ENCODE peak calls at places on chromosomes 4 and X, in eight cellular contexts. O, E, T, S, U, M, Z and V are unnamed samples. For H3K4me1, the result is how much of the 10 kb centered on the place peaks cover.

GRCh38 chr4:42489095-42489494 is 91.8 kb downstream of the SHISA3 start:
- DNase-seq in T (no peak), Z (no peak), U (no peak), E (no peak), O (no peak), S (no peak), M (no peak), V (no peak)

GRCh38 chr4:4696521-4696920 is 154.7 kb upstream of the STX18 start:
- DNase-seq in E (no peak), O (no peak), U (no peak), M (no peak), Z (no peak), T (no peak), S (no peak), V (no peak)

GRCh38 chrX:110201799-110202198 is 116.1 kb downstream of the AMMECR1 start:
- DNase-seq in U (no peak), O (no peak), M (no peak), E (no peak), S (no peak), Z (no peak), T (no peak), V (no peak)

GRCh38 chrX:124347242-124347641 is 879 bp downstream of the SH2D1A start:
- DNase-seq in T (no peak), E (no peak), Z (no peak), O (no peak), U (no peak), M (no peak), S (no peak), V (no peak)

GRCh38 chr4:184504385-184504784 is 30.0 kb upstream of the IRF2 start:
- DNase-seq in Z (no peak), M (no peak), T (no peak), U (peak), S (no peak), E (no peak), O (no peak), V (no peak)

GRCh38 chr4:179399054-179399782 is 1957.0 kb upstream of the AGA start:
- DNase-seq in Z (no peak), T (no peak), U (no peak), M (no peak), E (no peak), S (no peak), O (no peak), V (no peak)

GRCh38 chr4:85828295-85828910 is 353.5 kb downstream of the ARHGAP24 start:
- DNase-seq in E (no peak), O (no peak), S (no peak), T (no peak), M (no peak), Z (no peak), U (no peak), V (no peak)

GRCh38 chrX:39327255-39327654 is 526.0 kb downstream of the MID1IP1 start:
- DNase-seq in S (no peak), U (no peak), E (no peak), T (no peak), O (no peak), Z (no peak), M (no peak), V (no peak)

GRCh38 chrX:38768079-38768478 is 33.2 kb upstream of the MID1IP1 start:
- DNase-seq in U (no peak), T (peak), O (no peak), E (no peak), S (no peak), M (no peak), Z (no peak), V (no peak)

GRCh38 chrX:132199941-132200340 is 19.3 kb downstream of the RAP2C start:
- DNase-seq in Z (no peak), T (no peak), U (no peak), S (no peak), O (no peak), E (no peak), M (no peak), V (no peak)

GRCh38 chr4:101787917-101788316 is 2.6 kb upstream of the BANK1 start:
- DNase-seq in U (no peak), M (no peak), O (no peak), T (no peak), S (no peak), E (no peak), Z (no peak), V (no peak)

GRCh38 chr4:88291003-88291402 is 6.6 kb upstream of the PPM1K start:
- DNase-seq in O (no peak), U (no peak), Z (no peak), M (no peak), S (no peak), E (no peak), T (no peak), V (no peak)

GRCh38 chrX:122583526-122583925 is 600.6 kb upstream of the GRIA3 start:
- DNase-seq in T (no peak), O (no peak), M (no peak), Z (no peak), U (no peak), S (no peak), E (no peak), V (no peak)

GRCh38 chrX:44585866-44586265 is 43.2 kb upstream of the FUNDC1 start:
- DNase-seq in S (no peak), Z (no peak), E (no peak), O (no peak), M (no peak), T (no peak), U (no peak), V (no peak)

GRCh38 chr4:41326776-41327175 is 70.0 kb downstream of the UCHL1 start:
- DNase-seq in M (no peak), U (no peak), O (no peak), T (no peak), S (no peak), Z (no peak), E (no peak), V (no peak)

GRCh38 chr4:74284074-74284473 is 24.2 kb upstream of the EPGN start:
- DNase-seq in E (no peak), U (no peak), O (no peak), T (no peak), S (no peak), Z (no peak), M (no peak), V (no peak)

GRCh38 chrX:137428251-137428661 is 137.7 kb upstream of the ZIC3 start:
- DNase-seq in U (no peak), O (no peak), S (no peak), T (no peak), M (no peak), Z (peak), E (no peak), V (no peak)
- H3K4me1 ChIP-seq in U (under half), O (under half), S (under half), T (under half), M (under half), Z (under half), E (under half), V (under half)

GRCh38 chrX:118603981-118604380 is 108.4 kb downstream of the DOCK11 start:
- DNase-seq in Z (peak), M (peak), T (peak), S (peak), O (no peak), E (peak), U (no peak), V (no peak)
- TF ChIP-seq POLR2A in Z (no peak), M (no peak), T (no peak), S (no peak), O (no peak), E (no peak), U (no peak), V (no peak)

DNA sequence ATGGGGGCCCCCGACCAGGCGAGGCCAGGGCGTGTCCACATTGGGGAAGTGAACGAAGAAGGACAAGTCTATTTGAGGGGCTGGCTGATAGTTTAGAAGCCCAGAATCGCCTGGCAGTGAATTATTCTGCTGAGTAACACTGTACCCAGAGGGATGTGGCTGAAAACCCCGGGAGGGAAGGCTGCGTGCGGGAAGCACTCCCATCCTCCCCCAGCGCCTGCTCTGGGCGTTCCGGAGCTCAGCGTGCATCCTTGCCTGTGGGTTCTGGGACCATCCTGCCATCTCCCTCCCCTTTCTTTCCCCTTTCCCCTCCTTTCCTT is 66.6 kb downstream of the TRMT44 start:
- DNase-seq in M (no peak), E (no peak), S (peak), U (peak), T (no peak), O (no peak), Z (no peak), V (no peak)
- H3K4me1 ChIP-seq in M (under half), E (under half), S (under half), U (under half), T (under half), O (under half), Z (under half), V (under half)

DNA sequence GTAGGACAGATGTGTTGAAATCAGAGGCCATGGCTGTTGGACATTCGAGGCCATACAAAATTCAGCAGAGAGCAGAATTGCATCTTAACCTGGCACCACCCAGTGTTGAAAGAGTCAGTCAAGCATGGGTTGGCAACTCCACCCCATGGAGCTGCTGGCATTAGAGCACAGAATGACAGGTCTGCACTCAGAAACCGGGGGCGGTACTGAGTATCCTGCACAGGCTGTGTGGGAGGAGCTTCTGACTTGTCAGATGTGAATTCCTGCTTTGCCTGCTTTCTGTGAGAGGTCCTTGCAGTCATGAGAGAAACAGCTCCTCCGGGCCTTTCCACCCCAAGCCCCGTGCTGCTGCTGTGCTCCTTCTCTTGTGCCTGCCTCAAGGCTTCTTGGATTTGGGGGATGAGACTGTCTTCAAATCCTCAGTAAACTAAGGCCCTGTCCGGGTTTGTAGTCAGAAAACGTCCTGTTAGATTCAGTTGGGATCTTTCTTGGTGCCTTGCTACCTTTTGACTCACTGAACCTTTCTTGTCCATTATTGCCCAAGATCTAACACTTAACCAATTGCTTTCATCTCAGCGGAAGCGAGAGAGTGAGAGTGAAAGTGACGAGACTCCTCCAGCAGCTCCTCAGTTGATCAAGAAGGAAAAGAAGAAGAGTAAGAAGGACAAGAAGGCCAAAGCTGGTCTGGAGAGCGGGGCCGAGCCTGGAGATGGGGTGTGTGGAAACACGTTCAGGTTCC is 13.1 kb downstream of the DKC1 start:
- DNase-seq in E (peak), Z (no peak), S (no peak), U (no peak), M (no peak), T (peak), O (no peak), V (no peak)
- TF ChIP-seq POLR2A in E (no peak), Z (no peak), S (no peak), U (no peak), M (peak), T (no peak), O (no peak), V (no peak)

DNA sequence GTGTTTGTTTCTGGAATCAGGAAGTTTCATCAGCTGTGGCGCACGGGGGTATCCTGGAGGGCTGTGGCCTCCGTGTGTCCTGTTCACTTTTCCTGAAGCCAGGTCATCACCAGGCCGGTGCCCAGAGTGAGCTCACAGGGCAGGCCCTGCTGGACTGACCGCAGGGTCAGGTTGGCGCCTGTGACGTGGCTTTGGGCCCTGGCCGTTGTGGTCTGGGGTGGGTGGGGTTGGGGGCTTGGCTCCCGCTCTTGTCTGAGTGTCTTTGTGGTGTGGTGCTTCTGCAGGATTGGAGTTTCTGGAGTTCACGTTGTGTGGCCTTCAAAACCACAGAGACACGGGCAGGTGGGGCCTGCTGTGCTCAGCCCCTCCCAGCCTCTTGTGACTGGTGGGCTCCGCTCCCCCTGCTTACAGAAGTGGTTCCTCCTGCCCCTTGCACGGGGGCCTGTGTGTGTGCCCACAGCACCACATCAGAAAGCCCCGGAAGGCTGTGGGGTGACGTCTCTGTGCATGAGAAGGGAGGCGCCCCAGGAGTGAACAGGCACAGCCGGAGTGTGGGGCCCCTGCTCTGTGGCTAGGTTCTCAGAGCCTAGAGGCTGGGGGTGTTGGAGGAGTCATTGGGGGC is 9.5 kb downstream of the RGS12 start:
- DNase-seq in O (no peak), M (no peak), Z (no peak), S (no peak), T (no peak), U (peak), E (no peak), V (no peak)
- H3K4me1 ChIP-seq in O (under half), M (under half), Z (under half), S (under half), T (under half), U (half or more), E (half or more), V (half or more)

DNA sequence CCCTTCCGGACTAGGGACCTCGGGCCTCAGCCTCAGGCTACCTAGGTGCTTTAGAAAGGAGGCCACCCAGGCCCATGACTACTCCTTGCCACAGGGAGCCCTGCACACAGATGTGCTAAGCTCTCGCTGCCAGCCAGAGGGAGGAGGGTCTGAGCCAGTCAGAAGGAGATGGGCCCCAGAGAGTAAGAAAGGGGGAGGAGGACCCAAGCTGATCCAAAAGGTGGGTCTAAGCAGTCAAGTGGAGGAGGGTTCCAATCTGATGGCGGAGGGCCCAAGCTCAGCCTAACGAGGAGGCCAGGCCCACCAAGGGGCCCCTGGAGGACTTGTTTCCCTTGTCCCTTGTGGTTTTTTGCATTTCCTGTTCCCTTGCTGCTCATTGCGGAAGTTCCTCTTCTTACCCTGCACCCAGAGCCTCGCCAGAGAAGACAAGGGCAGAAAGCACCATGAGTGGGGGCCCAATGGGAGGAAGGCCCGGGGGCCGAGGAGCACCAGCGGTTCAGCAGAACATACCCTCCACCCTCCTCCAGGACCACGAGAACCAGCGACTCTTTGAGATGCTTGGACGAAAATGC is at the start of gene WAS:
- DNase-seq in Z (no peak), U (peak), S (no peak), T (no peak), E (no peak), O (no peak), M (no peak), V (no peak)
- TF ChIP-seq POLR2A in Z (no peak), U (no peak), S (no peak), T (no peak), E (no peak), O (no peak), M (no peak), V (no peak)

GRCh38 chr4:54063737-54064316 is 578 bp downstream of the CHIC2 start:
- DNase-seq in Z (peak), S (peak), M (peak), U (peak), E (peak), O (no peak), T (peak), V (peak)

GRCh38 chr4:54061067-54061466 is 3.3 kb downstream of the CHIC2 start:
- DNase-seq in O (no peak), T (no peak), M (no peak), E (no peak), Z (no peak), U (no peak), S (no peak), V (no peak)

GRCh38 chr4:54063224-54063623 is 1.2 kb downstream of the CHIC2 start:
- DNase-seq in Z (no peak), M (no peak), S (no peak), T (no peak), E (no peak), U (no peak), O (no peak), V (no peak)

GRCh38 chr4:54061873-54062272 is 2.5 kb downstream of the CHIC2 start:
- DNase-seq in U (no peak), M (no peak), S (no peak), E (no peak), Z (no peak), O (no peak), T (no peak), V (no peak)

GRCh38 chr4:54062392-54062791 is 2.0 kb downstream of the CHIC2 start:
- DNase-seq in S (no peak), O (no peak), U (no peak), M (no peak), E (no peak), Z (no peak), T (no peak), V (no peak)
- H3K4me1 ChIP-seq in S (under half), O (half or more), U (half or more), M (under half), E (half or more), Z (under half), T (under half), V (half or more)

GRCh38 chr4:89308161-89308500 is 531 bp upstream of the GPRIN3 start:
- DNase-seq in E (no peak), M (no peak), Z (no peak), U (no peak), S (no peak), O (no peak), T (no peak), V (no peak)
- TF ChIP-seq POLR2A in E (no peak), M (no peak), Z (no peak), U (no peak), S (no peak), O (no peak), T (no peak), V (no peak)

DNA sequence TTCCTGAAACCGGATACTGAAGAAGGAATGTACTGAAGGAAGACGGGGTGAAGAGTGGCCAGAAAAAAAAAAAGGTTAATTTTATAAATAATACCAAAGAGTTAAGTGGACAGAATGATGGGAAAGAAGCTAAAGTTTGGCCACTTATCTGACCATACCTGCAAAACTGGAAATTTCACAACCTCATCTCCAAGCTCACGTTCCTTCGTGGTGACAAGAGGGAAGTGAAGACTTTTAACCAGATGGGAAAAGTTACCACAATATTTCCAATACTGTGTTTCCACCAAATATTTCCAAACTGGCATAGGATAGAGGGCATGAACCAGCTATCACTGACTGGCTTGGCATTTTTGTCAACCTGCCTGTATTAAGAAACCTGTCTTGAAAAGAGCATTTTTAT is 56.4 kb downstream of the MAML3 start:
- DNase-seq in O (no peak), Z (no peak), M (no peak), U (no peak), S (no peak), T (no peak), E (no peak), V (no peak)
- H3K4me1 ChIP-seq in O (under half), Z (half or more), M (under half), U (half or more), S (under half), T (half or more), E (half or more), V (under half)